ENCODE peak calls at places on chromosomes 16 and 17, in five cellular contexts. One of them, this sample, is unnamed.

GRCh38 chr17:9071016-9071415 is 49.7 kb downstream of the NTN1 start:
- DNase-seq in IMR-90: no peak
- DNase-seq in mammary epithelial cell: no peak
- DNase-seq in endothelial cell of umbilical vein: no peak
- DNase-seq in CD8-positive, alpha-beta T cell: no peak
- DNase-seq in this sample: no peak

GRCh38 chr17:50807014-50807413 is 28.4 kb upstream of the WFIKKN2 start:
- DNase-seq in CD8-positive, alpha-beta T cell: no peak
- DNase-seq in mammary epithelial cell: no peak
- DNase-seq in IMR-90: no peak
- DNase-seq in endothelial cell of umbilical vein: no peak
- DNase-seq in this sample: no peak

GRCh38 chr17:78233678-78234077 is 2.2 kb downstream of the TMEM235 start:
- DNase-seq in IMR-90: no peak
- DNase-seq in mammary epithelial cell: no peak
- DNase-seq in endothelial cell of umbilical vein: no peak
- DNase-seq in CD8-positive, alpha-beta T cell: no peak
- DNase-seq in this sample: no peak

GRCh38 chr17:38881600-38882191 is 11.8 kb downstream of the LASP1 start:
- DNase-seq in CD8-positive, alpha-beta T cell: no peak
- DNase-seq in endothelial cell of umbilical vein: peak; percentile 47
- DNase-seq in IMR-90: peak; percentile 48
- DNase-seq in mammary epithelial cell: no peak
- DNase-seq in this sample: peak; percentile 47

GRCh38 chr16:68790130-68790761 is 53.1 kb upstream of the TANGO6 start:
- DNase-seq in CD8-positive, alpha-beta T cell: no peak
- DNase-seq in mammary epithelial cell: peak; percentile 82
- DNase-seq in endothelial cell of umbilical vein: no peak
- DNase-seq in IMR-90: peak; percentile 69
- DNase-seq in this sample: peak; percentile 44

GRCh38 chr17:41464682-41465081 is 2.5 kb downstream of the KRT32 start:
- DNase-seq in IMR-90: peak; percentile 91
- DNase-seq in endothelial cell of umbilical vein: peak; percentile 32
- DNase-seq in mammary epithelial cell: peak; percentile 96
- DNase-seq in CD8-positive, alpha-beta T cell: no peak
- DNase-seq in this sample: peak; percentile 97

GRCh38 chr16:68082596-68083238 is 2.5 kb upstream of the NFATC3 start:
- DNase-seq in CD8-positive, alpha-beta T cell: no peak
- DNase-seq in mammary epithelial cell: no peak
- DNase-seq in IMR-90: no peak
- DNase-seq in endothelial cell of umbilical vein: no peak
- DNase-seq in this sample: no peak

GRCh38 chr16:17775061-17775460 is 304.3 kb upstream of the XYLT1 start:
- DNase-seq in mammary epithelial cell: no peak
- DNase-seq in CD8-positive, alpha-beta T cell: no peak
- DNase-seq in IMR-90: no peak
- DNase-seq in endothelial cell of umbilical vein: no peak
- DNase-seq in this sample: no peak

GRCh38 chr17:40450175-40450574 is 6.9 kb downstream of the IGFBP4 start:
- DNase-seq in CD8-positive, alpha-beta T cell: no peak
- DNase-seq in endothelial cell of umbilical vein: peak; percentile 65
- DNase-seq in mammary epithelial cell: peak; percentile 39
- DNase-seq in IMR-90: peak; percentile 45
- DNase-seq in this sample: no peak

GRCh38 chr16:31357324-31358156 is 2.6 kb downstream of the ITGAX start:
- DNase-seq in CD8-positive, alpha-beta T cell: no peak
- DNase-seq in IMR-90: no peak
- DNase-seq in mammary epithelial cell: no peak
- DNase-seq in endothelial cell of umbilical vein: no peak
- DNase-seq in this sample: no peak

GRCh38 chr17:5126719-5127488 is 11.1 kb downstream of the USP6 start:
- DNase-seq in CD8-positive, alpha-beta T cell: no peak
- DNase-seq in endothelial cell of umbilical vein: no peak
- DNase-seq in IMR-90: no peak
- DNase-seq in mammary epithelial cell: no peak
- DNase-seq in this sample: no peak

GRCh38 chr16:66703359-66704215 is 7.0 kb upstream of the CMTM4 start:
- DNase-seq in IMR-90: no peak
- DNase-seq in CD8-positive, alpha-beta T cell: no peak
- DNase-seq in mammary epithelial cell: peak; percentile 35
- DNase-seq in endothelial cell of umbilical vein: no peak
- DNase-seq in this sample: no peak

DNA sequence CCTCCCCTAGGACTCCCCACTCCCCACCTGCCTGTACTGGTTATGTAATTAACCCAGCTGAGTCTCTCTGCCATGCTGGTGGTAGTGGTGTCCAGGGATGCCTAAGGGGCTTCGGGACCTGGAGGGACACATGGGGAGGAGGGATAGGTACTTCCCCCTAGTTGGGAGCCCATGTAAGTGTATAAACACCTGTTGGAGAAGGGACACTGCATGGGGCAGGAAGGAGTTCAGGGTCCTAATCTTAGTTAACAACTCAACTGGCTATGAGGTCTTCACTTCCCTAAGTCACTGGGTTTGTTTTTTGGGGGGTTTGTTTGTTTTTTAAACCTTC is 1.3 kb downstream of the RASL10B start:
- DNase-seq in CD8-positive, alpha-beta T cell: no peak
- DNase-seq in endothelial cell of umbilical vein: no peak
- DNase-seq in IMR-90: no peak
- DNase-seq in mammary epithelial cell: no peak
- DNase-seq in this sample: no peak
- H3K4me3 ChIP-seq in CD8-positive, alpha-beta T cell: no peak overlapping the region
- H3K4me3 ChIP-seq in endothelial cell of umbilical vein: no peak overlapping the region
- H3K4me3 ChIP-seq in IMR-90: no peak overlapping the region
- H3K4me3 ChIP-seq in mammary epithelial cell: no peak overlapping the region
- H3K4me3 ChIP-seq in this sample: no peak overlapping the region

GRCh38 chr16:4266372-4266771 is 6.5 kb downstream of the TFAP4 start:
- DNase-seq in CD8-positive, alpha-beta T cell: no peak
- DNase-seq in endothelial cell of umbilical vein: no peak
- DNase-seq in mammary epithelial cell: no peak
- DNase-seq in IMR-90: no peak
- DNase-seq in this sample: peak; percentile 32

GRCh38 chr16:4263504-4264436 is 9.1 kb downstream of the TFAP4 start:
- DNase-seq in endothelial cell of umbilical vein: no peak
- DNase-seq in IMR-90: peak; percentile 86
- DNase-seq in mammary epithelial cell: no peak
- DNase-seq in CD8-positive, alpha-beta T cell: no peak
- DNase-seq in this sample: peak; percentile 81

GRCh38 chr16:4264546-4264945 is 8.3 kb downstream of the TFAP4 start:
- DNase-seq in CD8-positive, alpha-beta T cell: no peak
- DNase-seq in mammary epithelial cell: no peak
- DNase-seq in IMR-90: no peak
- DNase-seq in endothelial cell of umbilical vein: no peak
- DNase-seq in this sample: peak; percentile 26

GRCh38 chr16:4262303-4262835 is 10.5 kb downstream of the TFAP4 start:
- DNase-seq in endothelial cell of umbilical vein: no peak
- DNase-seq in CD8-positive, alpha-beta T cell: no peak
- DNase-seq in IMR-90: no peak
- DNase-seq in mammary epithelial cell: no peak
- DNase-seq in this sample: no peak

GRCh38 chr16:4265676-4266075 is 7.1 kb downstream of the TFAP4 start:
- DNase-seq in mammary epithelial cell: no peak
- DNase-seq in endothelial cell of umbilical vein: no peak
- DNase-seq in CD8-positive, alpha-beta T cell: no peak
- DNase-seq in IMR-90: no peak
- DNase-seq in this sample: peak; percentile 10
- H3K27me3 ChIP-seq in mammary epithelial cell: no peaks in the 10 kb centered on the region
- H3K27me3 ChIP-seq in endothelial cell of umbilical vein: no peaks in the 10 kb centered on the region
- H3K27me3 ChIP-seq in CD8-positive, alpha-beta T cell: no peaks in the 10 kb centered on the region
- H3K27me3 ChIP-seq in IMR-90: no peaks in the 10 kb centered on the region
- H3K27me3 ChIP-seq in this sample: no peaks in the 10 kb centered on the region

GRCh38 chr17:59698143-59698542 is 9.1 kb downstream of the PTRH2 start:
- DNase-seq in CD8-positive, alpha-beta T cell: no peak
- DNase-seq in IMR-90: no peak
- DNase-seq in mammary epithelial cell: no peak
- DNase-seq in endothelial cell of umbilical vein: no peak
- DNase-seq in this sample: no peak

GRCh38 chr17:59694344-59694743 is 12.9 kb downstream of the PTRH2 start:
- DNase-seq in CD8-positive, alpha-beta T cell: no peak
- DNase-seq in endothelial cell of umbilical vein: no peak
- DNase-seq in IMR-90: no peak
- DNase-seq in mammary epithelial cell: no peak
- DNase-seq in this sample: no peak

GRCh38 chr17:59696682-59697277 is 10.4 kb downstream of the PTRH2 start:
- DNase-seq in CD8-positive, alpha-beta T cell: no peak
- DNase-seq in endothelial cell of umbilical vein: no peak
- DNase-seq in IMR-90: no peak
- DNase-seq in mammary epithelial cell: no peak
- DNase-seq in this sample: no peak

GRCh38 chr17:59693582-59693981 is 13.6 kb downstream of the PTRH2 start:
- DNase-seq in IMR-90: no peak
- DNase-seq in endothelial cell of umbilical vein: no peak
- DNase-seq in CD8-positive, alpha-beta T cell: no peak
- DNase-seq in mammary epithelial cell: no peak
- DNase-seq in this sample: no peak

GRCh38 chr17:59695943-59696681 is 11.1 kb downstream of the PTRH2 start:
- DNase-seq in IMR-90: no peak
- DNase-seq in endothelial cell of umbilical vein: no peak
- DNase-seq in CD8-positive, alpha-beta T cell: no peak
- DNase-seq in mammary epithelial cell: no peak
- DNase-seq in this sample: no peak
- H3K36me3 ChIP-seq in IMR-90: peaks cover 53% of the 10 kb centered on the region
- H3K36me3 ChIP-seq in endothelial cell of umbilical vein: peaks cover 48% of the 10 kb centered on the region
- H3K36me3 ChIP-seq in CD8-positive, alpha-beta T cell: peaks cover 18% of the 10 kb centered on the region
- H3K36me3 ChIP-seq in mammary epithelial cell: peaks cover 46% of the 10 kb centered on the region
- H3K36me3 ChIP-seq in this sample: peaks cover 94% of the 10 kb centered on the region

GRCh38 chr17:58330544-58330996 is 2.0 kb upstream of the TSPOAP1 start:
- DNase-seq in mammary epithelial cell: no peak
- DNase-seq in IMR-90: no peak
- DNase-seq in endothelial cell of umbilical vein: no peak
- DNase-seq in CD8-positive, alpha-beta T cell: no peak
- DNase-seq in this sample: no peak
- H3K4me3 ChIP-seq in mammary epithelial cell: no peak overlapping the region
- H3K4me3 ChIP-seq in IMR-90: no peak overlapping the region
- H3K4me3 ChIP-seq in endothelial cell of umbilical vein: no peak overlapping the region
- H3K4me3 ChIP-seq in CD8-positive, alpha-beta T cell: peak overlapping the region; percentile 90
- H3K4me3 ChIP-seq in this sample: no peak overlapping the region

GRCh38 chr17:48500435-48501426 is 30.1 kb downstream of the HOXB1 start:
- DNase-seq in mammary epithelial cell: no peak
- DNase-seq in IMR-90: peak; percentile 64
- DNase-seq in endothelial cell of umbilical vein: no peak
- DNase-seq in CD8-positive, alpha-beta T cell: no peak
- DNase-seq in this sample: no peak
- H3K27me3 ChIP-seq in mammary epithelial cell: no peaks in the 10 kb centered on the region
- H3K27me3 ChIP-seq in IMR-90: no peaks in the 10 kb centered on the region
- H3K27me3 ChIP-seq in endothelial cell of umbilical vein: peaks cover 3% of the 10 kb centered on the region
- H3K27me3 ChIP-seq in CD8-positive, alpha-beta T cell: no peaks in the 10 kb centered on the region
- H3K27me3 ChIP-seq in this sample: no peaks in the 10 kb centered on the region

GRCh38 chr17:58354541-58355216 is 2.7 kb upstream of the SUPT4H1 start:
- DNase-seq in mammary epithelial cell: no peak
- DNase-seq in CD8-positive, alpha-beta T cell: no peak
- DNase-seq in endothelial cell of umbilical vein: no peak
- DNase-seq in IMR-90: no peak
- DNase-seq in this sample: no peak
- H3K36me3 ChIP-seq in mammary epithelial cell: no peaks in the 10 kb centered on the region
- H3K36me3 ChIP-seq in CD8-positive, alpha-beta T cell: peaks cover under 1% of the 10 kb centered on the region
- H3K36me3 ChIP-seq in endothelial cell of umbilical vein: no peaks in the 10 kb centered on the region
- H3K36me3 ChIP-seq in IMR-90: peaks cover 2% of the 10 kb centered on the region
- H3K36me3 ChIP-seq in this sample: peaks cover 5% of the 10 kb centered on the region

GRCh38 chr16:57371494-57372371 is 557 bp upstream of the CX3CL1 start:
- DNase-seq in mammary epithelial cell: no peak
- DNase-seq in endothelial cell of umbilical vein: no peak
- DNase-seq in IMR-90: no peak
- DNase-seq in CD8-positive, alpha-beta T cell: no peak
- DNase-seq in this sample: no peak
- H3K4me3 ChIP-seq in mammary epithelial cell: no peak overlapping the region
- H3K4me3 ChIP-seq in endothelial cell of umbilical vein: no peak overlapping the region
- H3K4me3 ChIP-seq in IMR-90: no peak overlapping the region
- H3K4me3 ChIP-seq in CD8-positive, alpha-beta T cell: no peak overlapping the region
- H3K4me3 ChIP-seq in this sample: no peak overlapping the region

GRCh38 chr17:79617740-79618382 is 7.0 kb upstream of the RBFOX3 start:
- DNase-seq in CD8-positive, alpha-beta T cell: no peak
- DNase-seq in endothelial cell of umbilical vein: no peak
- DNase-seq in IMR-90: no peak
- DNase-seq in mammary epithelial cell: no peak
- DNase-seq in this sample: no peak
- H3K27me3 ChIP-seq in CD8-positive, alpha-beta T cell: no peaks in the 10 kb centered on the region
- H3K27me3 ChIP-seq in endothelial cell of umbilical vein: no peaks in the 10 kb centered on the region
- H3K27me3 ChIP-seq in IMR-90: peaks cover 31% of the 10 kb centered on the region
- H3K27me3 ChIP-seq in mammary epithelial cell: no peaks in the 10 kb centered on the region
- H3K27me3 ChIP-seq in this sample: peaks cover 84% of the 10 kb centered on the region